ENCODE peak calls at places on chromosomes 13 and 19, in ten cellular contexts. Y is stimulated activated CD8-positive, alpha-beta memory T cell treated with anti-CD3 and anti-CD28 coated beads, Interleukin-12 subunit alpha, Interleukin-12 subunit beta, amount 100 ng/mL, for 4 hours; D is coronary artery; F is AG04449; C is left ventricle myocardium inferior; G is central memory CD4-positive, alpha-beta T cell; Z is AG08396; X is cardiac muscle cell; V is AG20443; J is activated T-helper 1 cell treated with anti-CD3 and anti-CD28 coated beads, Interleukin-12 subunit alpha, Interleukin-12 subunit beta, Interleukin-2, Interleukin-4 antibody, amounts not matched to agents 30 ng/mL and 10 ng/mL and 1 ng/mL, durations not matched to agents 14 hours and 24 hours and 36 hours. K is an unnamed sample.

GRCh38 chr13:63516124-63516523 is 2100.5 kb upstream of the PCDH20 start:
- DNase-seq in Y (no peak), D (no peak), F (no peak), C (no peak), G (no peak), Z (no peak), X (no peak), V (no peak), J (no peak), K (no peak)

GRCh38 chr19:1526066-1526778 is 2.3 kb downstream of the PLK5 start:
- DNase-seq in Y (no peak), D (no peak), F (no peak), C (no peak), G (no peak), Z (no peak), X (no peak), V (no peak), J (no peak), K (no peak)

GRCh38 chr13:114053026-114053425 is 79.2 kb upstream of the C13orf46 start:
- DNase-seq in Y (no peak), D (no peak), F (no peak), C (no peak), G (no peak), Z (no peak), X (no peak), V (peak; percentile 44), J (no peak), K (no peak)

GRCh38 chr19:42032428-42032827 is 37.6 kb downstream of the GRIK5 start:
- DNase-seq in Y (no peak), D (no peak), F (no peak), C (no peak), G (no peak), Z (no peak), X (no peak), V (no peak), J (no peak), K (no peak)

GRCh38 chr19:2170987-2171348 is 7.2 kb downstream of the DOT1L start:
- DNase-seq in Y (no peak), D (no peak), F (no peak), C (no peak), G (no peak), Z (no peak), X (no peak), V (no peak), J (no peak), K (no peak)

GRCh38 chr19:42246143-42246868 is 3.9 kb upstream of the GSK3A start:
- DNase-seq in Y (no peak), D (peak; percentile 90), F (no peak), C (peak; percentile 75), G (no peak), Z (peak; percentile 88), X (peak; percentile 73), V (peak; percentile 86), J (no peak), K (no peak)

GRCh38 chr19:5609881-5610280 is 12.7 kb downstream of the SAFB2 start:
- DNase-seq in Y (no peak), D (no peak), F (no peak), C (no peak), G (no peak), Z (no peak), X (no peak), V (no peak), J (no peak), K (no peak)

GRCh38 chr13:98068511-98068910 is 74.4 kb upstream of the FARP1 start:
- DNase-seq in Y (no peak), D (no peak), F (no peak), C (no peak), G (no peak), Z (no peak), X (no peak), V (no peak), J (no peak), K (no peak)

GRCh38 chr13:74770361-74770760 is 636.2 kb upstream of the KLF12 start:
- DNase-seq in Y (no peak), D (no peak), F (peak; percentile 59), C (no peak), G (no peak), Z (peak; percentile 36), X (no peak), V (peak; percentile 57), J (no peak), K (no peak)

GRCh38 chr19:5691205-5691929 is 1.3 kb downstream of the RPL36 start:
- DNase-seq in Y (peak; percentile 57), D (no peak), F (no peak), C (peak; percentile 81), G (peak; percentile 20), Z (peak; percentile 52), X (no peak), V (peak; percentile 55), J (no peak), K (peak; percentile 59)

GRCh38 chr13:106349080-106349841 is 186.2 kb downstream of the EFNB2 start:
- DNase-seq in Y (no peak), D (no peak), F (no peak), C (peak; percentile 14), G (no peak), Z (no peak), X (peak; percentile 47), V (no peak), J (no peak), K (no peak)

GRCh38 chr13:30526612-30527217 is 61.0 kb upstream of the HMGB1 start:
- DNase-seq in Y (no peak), D (no peak), F (no peak), C (peak; percentile 18), G (no peak), Z (no peak), X (peak; percentile 16), V (no peak), J (no peak), K (no peak)

GRCh38 chr13:109781384-109782065 is 4.9 kb downstream of the IRS2 start:
- DNase-seq in Y (no peak), D (no peak), F (no peak), C (no peak), G (no peak), Z (no peak), X (no peak), V (peak; percentile 35), J (no peak), K (no peak)

GRCh38 chr13:100330662-100331061 is 241.8 kb downstream of the PCCA start:
- DNase-seq in Y (no peak), D (no peak), F (no peak), C (no peak), G (no peak), Z (no peak), X (no peak), V (no peak), J (no peak), K (no peak)